ENCODE peak calls at places on chromosomes 5 and 9, in eight cellular contexts. One of them, this sample, is unnamed.
A peak's percentile ranks its signal among the peaks of the same experiment; 100 is the strongest.

GRCh38 chr9:132018957-132019405 is 60.7 kb downstream of the MED27 start:
- DNase-seq in body of pancreas: peak; percentile 26
- DNase-seq in IMR-90: peak; percentile 24
- DNase-seq in HCT116: no peak
- DNase-seq in stomach: no peak
- DNase-seq in suprapubic skin: no peak
- DNase-seq in Peyer's patch: no peak
- DNase-seq in heart left ventricle: no peak
- DNase-seq in this sample: no peak

GRCh38 chr5:74822288-74822687 is 43.9 kb downstream of the FAM169A start:
- DNase-seq in body of pancreas: no peak
- DNase-seq in IMR-90: no peak
- DNase-seq in HCT116: no peak
- DNase-seq in stomach: no peak
- DNase-seq in suprapubic skin: no peak
- DNase-seq in Peyer's patch: no peak
- DNase-seq in heart left ventricle: no peak
- DNase-seq in this sample: no peak

GRCh38 chr5:65774346-65774745 is 52.3 kb downstream of the NLN start:
- DNase-seq in body of pancreas: no peak
- DNase-seq in IMR-90: peak; percentile 90
- DNase-seq in HCT116: no peak
- DNase-seq in stomach: no peak
- DNase-seq in suprapubic skin: no peak
- DNase-seq in Peyer's patch: no peak
- DNase-seq in heart left ventricle: no peak
- DNase-seq in this sample: no peak

GRCh38 chr5:31412324-31412723 is 119.6 kb downstream of the DROSHA start:
- DNase-seq in body of pancreas: no peak
- DNase-seq in IMR-90: no peak
- DNase-seq in HCT116: no peak
- DNase-seq in stomach: no peak
- DNase-seq in suprapubic skin: no peak
- DNase-seq in Peyer's patch: no peak
- DNase-seq in heart left ventricle: no peak
- DNase-seq in this sample: no peak

GRCh38 chr5:119250946-119251901 is 104.6 kb upstream of the TNFAIP8 start:
- DNase-seq in body of pancreas: no peak
- DNase-seq in IMR-90: peak; percentile 58
- DNase-seq in HCT116: no peak
- DNase-seq in stomach: no peak
- DNase-seq in suprapubic skin: no peak
- DNase-seq in Peyer's patch: no peak
- DNase-seq in heart left ventricle: no peak
- DNase-seq in this sample: no peak

GRCh38 chr5:134099939-134100282 is 14.6 kb upstream of the TCF7 start:
- DNase-seq in body of pancreas: no peak
- DNase-seq in IMR-90: no peak
- DNase-seq in HCT116: no peak
- DNase-seq in stomach: no peak
- DNase-seq in suprapubic skin: no peak
- DNase-seq in Peyer's patch: no peak
- DNase-seq in heart left ventricle: no peak
- DNase-seq in this sample: no peak

GRCh38 chr5:405421-405820 is 37.6 kb upstream of the EXOC3 start:
- DNase-seq in body of pancreas: no peak
- DNase-seq in IMR-90: no peak
- DNase-seq in HCT116: no peak
- DNase-seq in stomach: no peak
- DNase-seq in suprapubic skin: peak; percentile 45
- DNase-seq in Peyer's patch: no peak
- DNase-seq in heart left ventricle: no peak
- DNase-seq in this sample: no peak

GRCh38 chr5:121967187-121967586 is 5.4 kb downstream of the SRFBP1 start:
- DNase-seq in body of pancreas: no peak
- DNase-seq in IMR-90: peak; percentile 66
- DNase-seq in HCT116: no peak
- DNase-seq in stomach: no peak
- DNase-seq in suprapubic skin: no peak
- DNase-seq in Peyer's patch: no peak
- DNase-seq in heart left ventricle: no peak
- DNase-seq in this sample: no peak

GRCh38 chr9:12640021-12640587 is 53.1 kb upstream of the TYRP1 start:
- DNase-seq in body of pancreas: peak; percentile 24
- DNase-seq in IMR-90: peak; percentile 43
- DNase-seq in HCT116: peak; percentile 26
- DNase-seq in stomach: no peak
- DNase-seq in suprapubic skin: no peak
- DNase-seq in Peyer's patch: no peak
- DNase-seq in heart left ventricle: no peak
- DNase-seq in this sample: no peak

GRCh38 chr9:77451507-77451906 is 196.6 kb downstream of the GNA14 start:
- DNase-seq in body of pancreas: no peak
- DNase-seq in IMR-90: no peak
- DNase-seq in HCT116: no peak
- DNase-seq in stomach: no peak
- DNase-seq in suprapubic skin: no peak
- DNase-seq in Peyer's patch: no peak
- DNase-seq in heart left ventricle: no peak
- DNase-seq in this sample: no peak

GRCh38 chr5:157479612-157480510 is 19.8 kb downstream of the NIPAL4 start:
- DNase-seq in body of pancreas: no peak
- DNase-seq in IMR-90: no peak
- DNase-seq in HCT116: no peak
- DNase-seq in stomach: no peak
- DNase-seq in suprapubic skin: peak; percentile 39
- DNase-seq in Peyer's patch: no peak
- DNase-seq in heart left ventricle: no peak
- DNase-seq in this sample: no peak

GRCh38 chr9:130286072-130286770 is 20.7 kb downstream of the HMCN2 start:
- DNase-seq in body of pancreas: no peak
- DNase-seq in IMR-90: no peak
- DNase-seq in HCT116: no peak
- DNase-seq in stomach: no peak
- DNase-seq in suprapubic skin: no peak
- DNase-seq in Peyer's patch: no peak
- DNase-seq in heart left ventricle: peak; percentile 5
- DNase-seq in this sample: no peak

GRCh38 chr5:91176288-91177016 is 206.7 kb downstream of the ARRDC3 start:
- DNase-seq in body of pancreas: no peak
- DNase-seq in IMR-90: peak; percentile 60
- DNase-seq in HCT116: no peak
- DNase-seq in stomach: no peak
- DNase-seq in suprapubic skin: no peak
- DNase-seq in Peyer's patch: no peak
- DNase-seq in heart left ventricle: no peak
- DNase-seq in this sample: no peak

GRCh38 chr5:112372543-112372942 is 46.5 kb downstream of the EPB41L4A start:
- DNase-seq in body of pancreas: no peak
- DNase-seq in IMR-90: no peak
- DNase-seq in HCT116: no peak
- DNase-seq in stomach: no peak
- DNase-seq in suprapubic skin: no peak
- DNase-seq in Peyer's patch: no peak
- DNase-seq in heart left ventricle: no peak
- DNase-seq in this sample: no peak

GRCh38 chr5:169706758-169707450 is 69.8 kb downstream of the DOCK2 start:
- DNase-seq in body of pancreas: no peak
- DNase-seq in IMR-90: peak; percentile 86
- DNase-seq in HCT116: no peak
- DNase-seq in stomach: no peak
- DNase-seq in suprapubic skin: no peak
- DNase-seq in Peyer's patch: no peak
- DNase-seq in heart left ventricle: no peak
- DNase-seq in this sample: no peak

GRCh38 chr9:13705913-13706312 is 426.4 kb upstream of the MPDZ start:
- DNase-seq in body of pancreas: peak; percentile 20
- DNase-seq in IMR-90: peak; percentile 25
- DNase-seq in HCT116: no peak
- DNase-seq in stomach: no peak
- DNase-seq in suprapubic skin: peak; percentile 85
- DNase-seq in Peyer's patch: peak; percentile 47
- DNase-seq in heart left ventricle: peak; percentile 54
- DNase-seq in this sample: no peak

GRCh38 chr5:127196042-127196441 is 94.6 kb upstream of the MEGF10 start:
- DNase-seq in body of pancreas: no peak
- DNase-seq in IMR-90: no peak
- DNase-seq in HCT116: no peak
- DNase-seq in stomach: no peak
- DNase-seq in suprapubic skin: no peak
- DNase-seq in Peyer's patch: no peak
- DNase-seq in heart left ventricle: no peak
- DNase-seq in this sample: no peak

GRCh38 chr5:176517053-176517661 is 20.0 kb downstream of the RNF44 start:
- DNase-seq in body of pancreas: no peak
- DNase-seq in IMR-90: no peak
- DNase-seq in HCT116: no peak
- DNase-seq in stomach: no peak
- DNase-seq in suprapubic skin: no peak
- DNase-seq in Peyer's patch: no peak
- DNase-seq in heart left ventricle: no peak
- DNase-seq in this sample: no peak

GRCh38 chr9:96279927-96280326 is 22.0 kb downstream of the HSD17B3 start:
- DNase-seq in body of pancreas: peak; percentile 13
- DNase-seq in IMR-90: no peak
- DNase-seq in HCT116: no peak
- DNase-seq in stomach: no peak
- DNase-seq in suprapubic skin: no peak
- DNase-seq in Peyer's patch: no peak
- DNase-seq in heart left ventricle: no peak
- DNase-seq in this sample: no peak

GRCh38 chr5:107671742-107672211 is 1.0 kb upstream of the EFNA5 start:
- DNase-seq in body of pancreas: no peak
- DNase-seq in IMR-90: peak; percentile 52
- DNase-seq in HCT116: peak; percentile 47
- DNase-seq in stomach: no peak
- DNase-seq in suprapubic skin: peak; percentile 77
- DNase-seq in Peyer's patch: no peak
- DNase-seq in heart left ventricle: no peak
- DNase-seq in this sample: no peak

GRCh38 chr9:129995409-129996160 is 47.4 kb downstream of the FNBP1 start:
- DNase-seq in body of pancreas: no peak
- DNase-seq in IMR-90: peak; percentile 54
- DNase-seq in HCT116: no peak
- DNase-seq in stomach: no peak
- DNase-seq in suprapubic skin: no peak
- DNase-seq in Peyer's patch: peak; percentile 61
- DNase-seq in heart left ventricle: no peak
- DNase-seq in this sample: no peak

GRCh38 chr5:31106742-31107546 is 86.5 kb upstream of the CDH6 start:
- DNase-seq in body of pancreas: no peak
- DNase-seq in IMR-90: peak; percentile 90
- DNase-seq in HCT116: no peak
- DNase-seq in stomach: no peak
- DNase-seq in suprapubic skin: no peak
- DNase-seq in Peyer's patch: no peak
- DNase-seq in heart left ventricle: no peak
- DNase-seq in this sample: no peak

GRCh38 chr9:107932036-107932435 is 442.5 kb upstream of the KLF4 start:
- DNase-seq in body of pancreas: no peak
- DNase-seq in IMR-90: peak; percentile 72
- DNase-seq in HCT116: no peak
- DNase-seq in stomach: no peak
- DNase-seq in suprapubic skin: no peak
- DNase-seq in Peyer's patch: no peak
- DNase-seq in heart left ventricle: no peak
- DNase-seq in this sample: no peak

GRCh38 chr9:137680445-137681358 is 61.9 kb downstream of the EHMT1 start:
- DNase-seq in body of pancreas: no peak
- DNase-seq in IMR-90: no peak
- DNase-seq in HCT116: no peak
- DNase-seq in stomach: no peak
- DNase-seq in suprapubic skin: no peak
- DNase-seq in Peyer's patch: no peak
- DNase-seq in heart left ventricle: no peak
- DNase-seq in this sample: no peak
- H3K27me3 ChIP-seq in body of pancreas: no peaks in the 10 kb centered on the region
- H3K27me3 ChIP-seq in IMR-90: no peaks in the 10 kb centered on the region
- H3K27me3 ChIP-seq in HCT116: no peaks in the 10 kb centered on the region
- H3K27me3 ChIP-seq in stomach: no peaks in the 10 kb centered on the region
- H3K27me3 ChIP-seq in suprapubic skin: no peaks in the 10 kb centered on the region
- H3K27me3 ChIP-seq in Peyer's patch: no peaks in the 10 kb centered on the region
- H3K27me3 ChIP-seq in heart left ventricle: no peaks in the 10 kb centered on the region
- H3K27me3 ChIP-seq in this sample: no peaks in the 10 kb centered on the region

GRCh38 chr9:127396808-127397721 is at the start of gene SLC2A8:
- DNase-seq in body of pancreas: peak; percentile 99
- DNase-seq in IMR-90: peak; percentile 99
- DNase-seq in HCT116: peak; percentile 99
- DNase-seq in stomach: peak; percentile 99
- DNase-seq in suprapubic skin: peak; percentile 99
- DNase-seq in Peyer's patch: peak; percentile 99
- DNase-seq in heart left ventricle: peak; percentile 99
- DNase-seq in this sample: peak; percentile 84
- TF ChIP-seq POLR2A in body of pancreas: peak; percentile 87
- TF ChIP-seq POLR2A in IMR-90: peak; percentile 78
- TF ChIP-seq POLR2A in HCT116: no peak
- TF ChIP-seq POLR2A in stomach: peak; percentile 49
- TF ChIP-seq POLR2A in suprapubic skin: peak; percentile 20
- TF ChIP-seq POLR2A in Peyer's patch: peak; percentile 94
- TF ChIP-seq POLR2A in heart left ventricle: peak; percentile 87
- TF ChIP-seq POLR2A in this sample: peak; percentile 10

GRCh38 chr9:71765693-71766092 is 2.6 kb downstream of the CEMIP2 start:
- DNase-seq in body of pancreas: no peak
- DNase-seq in IMR-90: peak; percentile 72
- DNase-seq in HCT116: no peak
- DNase-seq in stomach: no peak
- DNase-seq in suprapubic skin: no peak
- DNase-seq in Peyer's patch: no peak
- DNase-seq in heart left ventricle: no peak
- DNase-seq in this sample: no peak
- H3K27ac ChIP-seq in body of pancreas: peak overlapping the region; percentile 99
- H3K27ac ChIP-seq in IMR-90: no peak overlapping the region
- H3K27ac ChIP-seq in HCT116: no peak overlapping the region
- H3K27ac ChIP-seq in stomach: peak overlapping the region; percentile 76
- H3K27ac ChIP-seq in suprapubic skin: no peak overlapping the region
- H3K27ac ChIP-seq in Peyer's patch: peak overlapping the region; percentile 99
- H3K27ac ChIP-seq in heart left ventricle: peak overlapping the region; percentile 99
- H3K27ac ChIP-seq in this sample: no peak overlapping the region

DNA sequence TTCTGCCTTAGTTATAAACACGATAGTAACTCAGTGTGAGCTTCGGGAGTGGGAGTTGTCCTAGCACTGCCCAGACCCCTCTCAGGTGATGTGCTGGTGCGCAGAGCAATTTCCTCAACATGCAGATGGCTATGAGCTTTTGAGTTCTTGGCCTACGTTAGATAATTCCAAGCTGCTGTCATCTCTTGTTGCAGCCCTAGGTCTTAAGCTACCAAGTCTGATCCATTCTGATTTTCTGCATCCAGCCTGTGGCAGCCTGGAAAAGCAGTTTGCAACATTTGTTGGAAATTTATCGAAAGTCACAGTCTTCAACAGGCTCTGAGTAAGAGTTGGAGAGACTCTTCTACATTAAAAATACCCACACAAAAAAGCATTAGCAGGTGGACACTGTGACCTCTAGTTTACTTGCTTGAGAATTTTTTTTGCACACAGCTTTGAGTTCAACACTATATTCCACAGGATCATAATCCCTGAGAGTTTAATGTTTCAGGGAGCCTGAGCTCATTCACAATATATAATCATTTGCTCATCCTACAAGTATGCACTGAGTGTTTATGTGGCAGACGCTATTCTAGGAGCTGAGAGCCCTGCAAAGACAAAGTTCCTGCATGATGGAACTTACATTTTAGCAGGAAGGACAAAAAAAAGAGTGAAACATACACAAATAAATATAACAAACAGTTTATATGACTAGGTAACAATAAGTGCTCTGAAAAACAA is 91.6 kb downstream of the UBE2QL1 start:
- DNase-seq in body of pancreas: no peak
- DNase-seq in IMR-90: peak; percentile 56
- DNase-seq in HCT116: no peak
- DNase-seq in stomach: no peak
- DNase-seq in suprapubic skin: no peak
- DNase-seq in Peyer's patch: no peak
- DNase-seq in heart left ventricle: no peak
- DNase-seq in this sample: no peak
- H3K27me3 ChIP-seq in body of pancreas: no peaks in the 10 kb centered on the region
- H3K27me3 ChIP-seq in IMR-90: no peaks in the 10 kb centered on the region
- H3K27me3 ChIP-seq in HCT116: peaks cover 16% of the 10 kb centered on the region
- H3K27me3 ChIP-seq in stomach: no peaks in the 10 kb centered on the region
- H3K27me3 ChIP-seq in suprapubic skin: no peaks in the 10 kb centered on the region
- H3K27me3 ChIP-seq in Peyer's patch: no peaks in the 10 kb centered on the region
- H3K27me3 ChIP-seq in heart left ventricle: no peaks in the 10 kb centered on the region
- H3K27me3 ChIP-seq in this sample: no peaks in the 10 kb centered on the region

This sample was measured in esophagus squamous epithelium.